ENCODE peak calls at places on chromosomes 7 and 10, in eight cellular contexts. E is fibroblast of lung, G is A549, D is heart left ventricle, A is body of pancreas, V is tibial artery, C is mammary epithelial cell, H is breast epithelium. M is an unnamed sample. For H3K4me1, the result is how much of the 10 kb centered on the place peaks cover.

GRCh38 chr10:35210961-35211360 is 84.3 kb downstream of the CREM start:
- DNase-seq in E (no peak), G (no peak), D (no peak), A (no peak), V (no peak), C (no peak), H (no peak), M (no peak)

GRCh38 chr7:105879782-105880181 is 3.4 kb upstream of the ATXN7L1 start:
- DNase-seq in E (no peak), G (no peak), D (no peak), A (no peak), V (no peak), C (no peak), H (no peak), M (no peak)

GRCh38 chr10:121928528-121928884 is 675 bp upstream of the ATE1 start:
- DNase-seq in E (peak), G (no peak), D (no peak), A (no peak), V (no peak), C (peak), H (no peak), M (no peak)

GRCh38 chr7:7157177-7157886 is 25.0 kb upstream of the C1GALT1 start:
- DNase-seq in E (peak), G (no peak), D (no peak), A (no peak), V (no peak), C (peak), H (no peak), M (no peak)

GRCh38 chr7:26091933-26092332 is 60.1 kb upstream of the NFE2L3 start:
- DNase-seq in E (peak), G (peak), D (no peak), A (no peak), V (no peak), C (peak), H (no peak), M (no peak)

GRCh38 chr10:124670849-124671248 is 73.3 kb downstream of the FAM53B start:
- DNase-seq in E (no peak), G (no peak), D (no peak), A (no peak), V (no peak), C (no peak), H (no peak), M (no peak)

GRCh38 chr7:1156782-1157535 is 3.0 kb downstream of the ZFAND2A start:
- DNase-seq in E (peak), G (peak), D (no peak), A (no peak), V (no peak), C (no peak), H (no peak), M (peak)

GRCh38 chr7:135247746-135248471 is 14.3 kb downstream of the STRA8 start:
- DNase-seq in E (no peak), G (no peak), D (no peak), A (no peak), V (no peak), C (no peak), H (no peak), M (peak)

GRCh38 chr7:137626469-137627067 is 220.2 kb downstream of the DGKI start:
- DNase-seq in E (peak), G (peak), D (peak), A (peak), V (no peak), C (peak), H (no peak), M (peak)

GRCh38 chr7:131606346-131607290 is 50.2 kb upstream of the PODXL start:
- DNase-seq in E (no peak), G (no peak), D (no peak), A (no peak), V (no peak), C (peak), H (no peak), M (no peak)

GRCh38 chr7:158907390-158907789 is 51.0 kb downstream of the DYNC2I1 start:
- DNase-seq in E (no peak), G (no peak), D (no peak), A (no peak), V (no peak), C (no peak), H (no peak), M (no peak)

GRCh38 chr7:131364767-131365344 is 37.2 kb downstream of the MKLN1 start:
- DNase-seq in E (no peak), G (no peak), D (no peak), A (no peak), V (no peak), C (no peak), H (no peak), M (no peak)

GRCh38 chr10:133564816-133565215 is 567 bp downstream of the SYCE1 start:
- DNase-seq in E (no peak), G (no peak), D (no peak), A (no peak), V (no peak), C (no peak), H (no peak), M (no peak)

GRCh38 chr10:182441-183201 is 47.4 kb downstream of the ZMYND11 start:
- DNase-seq in E (peak), G (no peak), D (no peak), A (no peak), V (no peak), C (no peak), H (no peak), M (no peak)

GRCh38 chr7:100572281-100572948 is 1.3 kb downstream of the SAP25 start:
- DNase-seq in E (no peak), G (no peak), D (no peak), A (no peak), V (peak), C (no peak), H (no peak), M (no peak)

GRCh38 chr7:27615420-27616185 is 47.1 kb downstream of the HIBADH start:
- DNase-seq in E (no peak), G (no peak), D (no peak), A (no peak), V (no peak), C (no peak), H (no peak), M (no peak)

GRCh38 chr10:52778511-52779392 is 6.2 kb upstream of the MBL2 start:
- DNase-seq in E (peak), G (no peak), D (no peak), A (no peak), V (peak), C (no peak), H (no peak), M (no peak)

GRCh38 chr7:34042406-34042805 is 137.1 kb downstream of the BMPER start:
- DNase-seq in E (no peak), G (no peak), D (no peak), A (no peak), V (no peak), C (no peak), H (no peak), M (no peak)

GRCh38 chr7:89837515-89837914 is 316.8 kb upstream of the STEAP1 start:
- DNase-seq in E (peak), G (no peak), D (no peak), A (no peak), V (no peak), C (peak), H (no peak), M (no peak)

GRCh38 chr10:100715445-100716385 is 29.7 kb upstream of the PAX2 start:
- DNase-seq in E (no peak), G (no peak), D (no peak), A (no peak), V (no peak), C (no peak), H (no peak), M (no peak)

GRCh38 chr7:49817251-49817650 is 43.8 kb downstream of the VWC2 start:
- DNase-seq in E (no peak), G (no peak), D (no peak), A (no peak), V (no peak), C (no peak), H (no peak), M (no peak)

GRCh38 chr10:27319752-27320561 is 79.4 kb upstream of the ACBD5 start:
- DNase-seq in E (peak), G (peak), D (peak), A (peak), V (peak), C (peak), H (peak), M (peak)

GRCh38 chr7:27520828-27521790 is 141.6 kb downstream of the HIBADH start:
- DNase-seq in E (peak), G (no peak), D (no peak), A (no peak), V (no peak), C (no peak), H (no peak), M (peak)

GRCh38 chr10:49594594-49594993 is 15.5 kb upstream of the SLC18A3 start:
- DNase-seq in E (peak), G (peak), D (peak), A (peak), V (no peak), C (peak), H (no peak), M (peak)

GRCh38 chr10:84540022-84540616 is 211.7 kb downstream of the CCSER2 start:
- DNase-seq in E (peak), G (peak), D (no peak), A (no peak), V (no peak), C (peak), H (no peak), M (no peak)

GRCh38 chr10:7340179-7340874 is 70.5 kb downstream of the SFMBT2 start:
- DNase-seq in E (peak), G (no peak), D (peak), A (no peak), V (no peak), C (no peak), H (no peak), M (no peak)

GRCh38 chr10:56487746-56488145 is 126.7 kb upstream of the ZWINT start:
- DNase-seq in E (no peak), G (no peak), D (no peak), A (no peak), V (no peak), C (no peak), H (no peak), M (no peak)

GRCh38 chr7:138243430-138243829 is 167.2 kb downstream of the AKR1D1 start:
- DNase-seq in E (no peak), G (no peak), D (peak), A (peak), V (no peak), C (no peak), H (no peak), M (peak)

GRCh38 chr10:112184052-112184371 is 447 bp upstream of the GPAM start:
- DNase-seq in E (no peak), G (no peak), D (no peak), A (no peak), V (no peak), C (no peak), H (no peak), M (no peak)

GRCh38 chr10:112185959-112186358 is 2.4 kb upstream of the GPAM start:
- DNase-seq in E (no peak), G (no peak), D (no peak), A (no peak), V (no peak), C (no peak), H (no peak), M (no peak)

GRCh38 chr10:112182808-112183328 is 697 bp downstream of the GPAM start:
- DNase-seq in E (no peak), G (no peak), D (no peak), A (no peak), V (no peak), C (no peak), H (no peak), M (no peak)

GRCh38 chr10:112183329-112184051 is at the start of gene GPAM:
- DNase-seq in E (peak), G (peak), D (peak), A (peak), V (peak), C (peak), H (peak), M (peak)

GRCh38 chr10:112184379-112184778 is 814 bp upstream of the GPAM start:
- DNase-seq in E (no peak), G (no peak), D (no peak), A (no peak), V (no peak), C (no peak), H (no peak), M (no peak)
- TF ChIP-seq CTCF in E (no peak), G (no peak), D (no peak), A (no peak), V (no peak), C (no peak), H (no peak), M (no peak)

GRCh38 chr10:110496553-110497437 is 912 bp upstream of the DUSP5 start:
- DNase-seq in E (peak), G (no peak), D (no peak), A (no peak), V (no peak), C (no peak), H (no peak), M (no peak)
- H3K4me1 ChIP-seq in E (under half), G (under half), D (under half), A (under half), V (under half), C (under half), H (under half), M (under half)

GRCh38 chr10:72846225-72846624 is 47.3 kb upstream of the OIT3 start:
- DNase-seq in E (peak), G (peak), D (no peak), A (no peak), V (no peak), C (peak), H (no peak), M (no peak)
- TF ChIP-seq CTCF in E (no peak), G (no peak), D (no peak), A (no peak), V (no peak), C (no peak), H (no peak), M (no peak)

GRCh38 chr7:47480576-47481538 is 101.1 kb downstream of the TNS3 start:
- DNase-seq in E (no peak), G (no peak), D (no peak), A (no peak), V (no peak), C (no peak), H (no peak), M (no peak)
- H3K4me1 ChIP-seq in E (under half), G (half or more), D (under half), A (half or more), V (half or more), C (under half), H (under half), M (half or more)

GRCh38 chr10:110862961-110863360 is 8.8 kb upstream of the PDCD4 start:
- DNase-seq in E (no peak), G (no peak), D (no peak), A (no peak), V (no peak), C (no peak), H (no peak), M (no peak)
- TF ChIP-seq CTCF in E (no peak), G (no peak), D (no peak), A (no peak), V (no peak), C (no peak), H (no peak), M (no peak)